ENCODE peak calls at places on chromosomes 11 and 22, in five cellular contexts. One of them, this sample, is unnamed.

GRCh38 chr11:848988-849824 is 6.6 kb downstream of the TSPAN4 start:
- DNase-seq in AG10803: no peak
- DNase-seq in iPS DF 6.9: no peak
- DNase-seq in GM12865: no peak
- DNase-seq in IMR-90: no peak
- DNase-seq in this sample: no peak

GRCh38 chr11:75311858-75312288 is 39.6 kb downstream of the ARRB1 start:
- DNase-seq in AG10803: peak
- DNase-seq in iPS DF 6.9: no peak
- DNase-seq in GM12865: no peak
- DNase-seq in IMR-90: peak
- DNase-seq in this sample: no peak

GRCh38 chr22:47042116-47042825 is 279.8 kb downstream of the TBC1D22A start:
- DNase-seq in AG10803: no peak
- DNase-seq in iPS DF 6.9: no peak
- DNase-seq in GM12865: no peak
- DNase-seq in IMR-90: no peak
- DNase-seq in this sample: no peak

GRCh38 chr22:50170453-50171318 is at the start of gene PANX2:
- DNase-seq in AG10803: no peak
- DNase-seq in iPS DF 6.9: no peak
- DNase-seq in GM12865: no peak
- DNase-seq in IMR-90: no peak
- DNase-seq in this sample: no peak

GRCh38 chr11:1853376-1854131 is 670 bp downstream of the LSP1 start:
- DNase-seq in AG10803: no peak
- DNase-seq in iPS DF 6.9: no peak
- DNase-seq in GM12865: peak
- DNase-seq in IMR-90: no peak
- DNase-seq in this sample: no peak

GRCh38 chr11:3964935-3965511 is 109.6 kb downstream of the STIM1 start:
- DNase-seq in AG10803: no peak
- DNase-seq in iPS DF 6.9: no peak
- DNase-seq in GM12865: no peak
- DNase-seq in IMR-90: no peak
- DNase-seq in this sample: no peak

GRCh38 chr22:41668971-41669911 is 19.4 kb downstream of the SNU13 start:
- DNase-seq in AG10803: peak
- DNase-seq in iPS DF 6.9: no peak
- DNase-seq in GM12865: no peak
- DNase-seq in IMR-90: peak
- DNase-seq in this sample: no peak

GRCh38 chr11:12418019-12418611 is 40.7 kb downstream of the PARVA start:
- DNase-seq in AG10803: peak
- DNase-seq in iPS DF 6.9: no peak
- DNase-seq in GM12865: no peak
- DNase-seq in IMR-90: peak
- DNase-seq in this sample: no peak

GRCh38 chr11:64110465-64111375 is 55.2 kb downstream of the MACROD1 start:
- DNase-seq in AG10803: no peak
- DNase-seq in iPS DF 6.9: no peak
- DNase-seq in GM12865: no peak
- DNase-seq in IMR-90: no peak
- DNase-seq in this sample: no peak

GRCh38 chr11:90556026-90556425 is 333.2 kb upstream of the CHORDC1 start:
- DNase-seq in AG10803: no peak
- DNase-seq in iPS DF 6.9: no peak
- DNase-seq in GM12865: no peak
- DNase-seq in IMR-90: no peak
- DNase-seq in this sample: no peak

GRCh38 chr22:37538590-37539357 is 19.6 kb upstream of the CARD10 start:
- DNase-seq in AG10803: peak
- DNase-seq in iPS DF 6.9: peak
- DNase-seq in GM12865: peak
- DNase-seq in IMR-90: peak
- DNase-seq in this sample: peak

GRCh38 chr11:59574467-59574866 is 41.1 kb downstream of the OSBP start:
- DNase-seq in AG10803: peak
- DNase-seq in iPS DF 6.9: no peak
- DNase-seq in GM12865: no peak
- DNase-seq in IMR-90: peak
- DNase-seq in this sample: no peak

GRCh38 chr11:65871811-65872548 is 620 bp downstream of the EFEMP2 start:
- DNase-seq in AG10803: peak
- DNase-seq in iPS DF 6.9: no peak
- DNase-seq in GM12865: no peak
- DNase-seq in IMR-90: no peak
- DNase-seq in this sample: no peak

GRCh38 chr22:30420401-30421178 is 5.0 kb upstream of the MTFP1 start:
- DNase-seq in AG10803: peak
- DNase-seq in iPS DF 6.9: no peak
- DNase-seq in GM12865: no peak
- DNase-seq in IMR-90: peak
- DNase-seq in this sample: no peak
- H3K4me3 ChIP-seq in AG10803: no peak
- H3K4me3 ChIP-seq in iPS DF 6.9: no peak
- H3K4me3 ChIP-seq in GM12865: no peak
- H3K4me3 ChIP-seq in IMR-90: no peak
- H3K4me3 ChIP-seq in this sample: no peak

GRCh38 chr22:35541254-35541748 is 670 bp downstream of the RASD2 start:
- DNase-seq in AG10803: no peak
- DNase-seq in iPS DF 6.9: no peak
- DNase-seq in GM12865: no peak
- DNase-seq in IMR-90: no peak
- DNase-seq in this sample: no peak
- H3K4me3 ChIP-seq in AG10803: peak
- H3K4me3 ChIP-seq in iPS DF 6.9: peak
- H3K4me3 ChIP-seq in GM12865: no peak
- H3K4me3 ChIP-seq in IMR-90: peak
- H3K4me3 ChIP-seq in this sample: peak

DNA sequence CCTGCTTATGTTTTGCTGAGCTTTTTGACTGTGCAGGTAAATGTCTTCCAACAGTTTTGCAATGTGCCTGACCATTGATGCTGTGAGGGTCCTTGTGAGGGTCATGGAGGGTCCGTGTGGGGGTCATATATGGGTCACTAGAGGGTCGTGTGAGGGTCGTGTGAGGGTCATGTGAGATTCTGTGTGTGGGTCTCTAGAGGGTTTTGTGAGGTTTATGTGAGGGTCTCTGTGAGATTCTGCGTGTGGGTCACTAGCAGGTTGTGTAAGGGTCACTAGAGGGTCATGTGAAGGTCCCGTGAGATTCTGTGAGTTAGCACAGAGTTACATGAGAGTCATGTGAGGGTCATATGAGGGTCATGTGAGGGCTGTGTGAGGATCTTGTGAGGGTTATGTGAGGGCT is 263.9 kb upstream of the B3GAT1 start:
- DNase-seq in AG10803: no peak
- DNase-seq in iPS DF 6.9: no peak
- DNase-seq in GM12865: no peak
- DNase-seq in IMR-90: no peak
- DNase-seq in this sample: no peak
- H3K4me3 ChIP-seq in AG10803: no peak
- H3K4me3 ChIP-seq in iPS DF 6.9: no peak
- H3K4me3 ChIP-seq in GM12865: no peak
- H3K4me3 ChIP-seq in IMR-90: no peak
- H3K4me3 ChIP-seq in this sample: no peak

DNA sequence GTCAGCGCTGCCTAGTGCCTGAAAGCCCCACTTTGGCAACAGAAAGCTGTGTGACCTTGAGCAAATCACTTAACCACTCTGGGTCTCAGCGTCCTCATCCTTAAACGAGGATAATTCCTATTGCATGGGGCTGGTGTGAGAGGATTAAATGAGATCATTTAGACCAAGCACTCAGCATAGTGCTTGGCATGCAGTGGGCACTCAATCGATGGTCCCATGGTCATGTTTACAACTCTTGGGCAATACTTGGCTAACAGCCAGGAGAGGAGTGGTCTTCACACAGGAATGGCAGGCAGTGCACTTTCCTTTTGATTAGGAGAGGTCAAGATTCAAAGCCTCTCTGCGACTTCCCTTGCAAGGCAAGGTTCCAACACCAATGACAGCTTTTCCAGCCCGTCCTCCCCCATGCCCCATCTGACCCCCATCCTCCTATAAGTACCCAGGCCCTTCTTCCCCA is 14.1 kb downstream of the TNKS1BP1 start:
- DNase-seq in AG10803: peak
- DNase-seq in iPS DF 6.9: no peak
- DNase-seq in GM12865: no peak
- DNase-seq in IMR-90: peak
- DNase-seq in this sample: no peak
- H3K4me3 ChIP-seq in AG10803: peak
- H3K4me3 ChIP-seq in iPS DF 6.9: peak
- H3K4me3 ChIP-seq in GM12865: no peak
- H3K4me3 ChIP-seq in IMR-90: peak
- H3K4me3 ChIP-seq in this sample: no peak

GRCh38 chr22:24952837-24953293 is 349 bp downstream of the KIAA1671 start:
- DNase-seq in AG10803: peak
- DNase-seq in iPS DF 6.9: no peak
- DNase-seq in GM12865: no peak
- DNase-seq in IMR-90: peak
- DNase-seq in this sample: no peak
- H3K4me3 ChIP-seq in AG10803: peak
- H3K4me3 ChIP-seq in iPS DF 6.9: peak
- H3K4me3 ChIP-seq in GM12865: no peak
- H3K4me3 ChIP-seq in IMR-90: peak
- H3K4me3 ChIP-seq in this sample: peak

DNA sequence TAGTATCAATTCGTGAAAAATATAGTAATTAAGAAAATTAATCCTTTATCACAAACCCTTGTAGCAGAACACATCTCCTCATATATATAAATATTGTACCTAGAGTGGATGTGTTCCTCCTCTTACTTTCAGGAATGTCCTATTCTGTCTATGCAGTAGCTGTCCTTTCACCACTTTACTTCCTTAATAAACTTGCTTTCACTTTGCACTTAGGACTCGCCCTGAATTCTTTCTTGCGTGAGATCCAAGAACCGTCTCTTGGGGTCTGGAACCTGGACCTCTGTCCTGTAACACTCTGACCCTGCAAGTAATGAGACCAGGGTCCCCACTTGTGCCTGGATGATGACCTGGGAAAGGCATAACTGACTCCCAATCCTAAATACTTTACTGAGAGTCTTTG is 69.5 kb downstream of the FAM168A start:
- DNase-seq in AG10803: peak
- DNase-seq in iPS DF 6.9: no peak
- DNase-seq in GM12865: no peak
- DNase-seq in IMR-90: no peak
- DNase-seq in this sample: no peak
- H3K4me3 ChIP-seq in AG10803: peak
- H3K4me3 ChIP-seq in iPS DF 6.9: no peak
- H3K4me3 ChIP-seq in GM12865: no peak
- H3K4me3 ChIP-seq in IMR-90: no peak
- H3K4me3 ChIP-seq in this sample: no peak

GRCh38 chr11:61602775-61603569 is 22.1 kb upstream of the SYT7 start:
- DNase-seq in AG10803: peak
- DNase-seq in iPS DF 6.9: no peak
- DNase-seq in GM12865: no peak
- DNase-seq in IMR-90: peak
- DNase-seq in this sample: no peak
- H3K4me3 ChIP-seq in AG10803: no peak
- H3K4me3 ChIP-seq in iPS DF 6.9: no peak
- H3K4me3 ChIP-seq in GM12865: no peak
- H3K4me3 ChIP-seq in IMR-90: no peak
- H3K4me3 ChIP-seq in this sample: no peak

GRCh38 chr22:21632931-21633330 is 371 bp downstream of the CCDC116 start:
- DNase-seq in AG10803: no peak
- DNase-seq in iPS DF 6.9: no peak
- DNase-seq in GM12865: no peak
- DNase-seq in IMR-90: no peak
- DNase-seq in this sample: no peak
- H3K4me3 ChIP-seq in AG10803: no peak
- H3K4me3 ChIP-seq in iPS DF 6.9: no peak
- H3K4me3 ChIP-seq in GM12865: no peak
- H3K4me3 ChIP-seq in IMR-90: no peak
- H3K4me3 ChIP-seq in this sample: no peak